ENCODE peak calls at places on chromosomes 2 and 18, in seven cellular contexts. Y is right atrium auricular region, F is HCT116, P is hepatocyte, D is tibial nerve, Z is upper lobe of right lung, V is right lobe of liver. M is an unnamed sample.

GRCh38 chr2:133317161-133317560 is 251.1 kb downstream of the NCKAP5 start:
- DNase-seq in Y (no peak), F (no peak), P (no peak), D (no peak), Z (no peak), V (no peak), M (no peak)

GRCh38 chr2:43000242-43001054 is 208.1 kb upstream of the HAAO start:
- DNase-seq in Y (no peak), F (no peak), P (no peak), D (no peak), Z (no peak), V (no peak), M (no peak)

GRCh38 chr2:240636563-240637115 is 11.4 kb downstream of the GPR35 start:
- DNase-seq in Y (no peak), F (no peak), P (no peak), D (no peak), Z (peak; percentile 40), V (peak; percentile 35), M (no peak)

GRCh38 chr2:192190474-192190873 is 4.3 kb downstream of the TMEFF2 start:
- DNase-seq in Y (no peak), F (peak; percentile 10), P (peak; percentile 23), D (no peak), Z (no peak), V (no peak), M (peak; percentile 5)

GRCh38 chr2:151437630-151438029 is 27.9 kb downstream of the RIF1 start:
- DNase-seq in Y (no peak), F (peak; percentile 10), P (peak; percentile 18), D (no peak), Z (no peak), V (no peak), M (no peak)

GRCh38 chr2:17851731-17852585 is 26.5 kb upstream of the KCNS3 start:
- DNase-seq in Y (no peak), F (peak; percentile 51), P (peak; percentile 78), D (no peak), Z (no peak), V (no peak), M (peak; percentile 10)

GRCh38 chr18:58309610-58310239 is 265.7 kb downstream of the NEDD4L start:
- DNase-seq in Y (no peak), F (no peak), P (no peak), D (no peak), Z (no peak), V (no peak), M (no peak)

GRCh38 chr2:106614511-106615291 is 127.5 kb downstream of the CD8B2 start:
- DNase-seq in Y (no peak), F (no peak), P (peak; percentile 68), D (no peak), Z (no peak), V (no peak), M (no peak)

GRCh38 chr2:160061533-160062282 is 707 bp downstream of the PLA2R1 start:
- DNase-seq in Y (no peak), F (no peak), P (peak; percentile 24), D (no peak), Z (no peak), V (no peak), M (no peak)
- H3K4me3 ChIP-seq in Y (peak overlapping the region; percentile 64), F (peak overlapping the region; percentile 55), P (peak overlapping the region; percentile 96), D (peak overlapping the region; percentile 76), Z (peak overlapping the region; percentile 73), V (peak overlapping the region; percentile 44), M (peak overlapping the region; percentile 67)

GRCh38 chr2:56288863-56289580 is 105.2 kb downstream of the CCDC85A start:
- DNase-seq in Y (no peak), F (no peak), P (peak; percentile 7), D (no peak), Z (no peak), V (no peak), M (no peak)
- TF ChIP-seq CTCF in Y (no peak), F (peak; percentile 18), P (peak; percentile 12), D (no peak), Z (peak; percentile 7), V (peak; percentile 28), M (no peak)

DNA sequence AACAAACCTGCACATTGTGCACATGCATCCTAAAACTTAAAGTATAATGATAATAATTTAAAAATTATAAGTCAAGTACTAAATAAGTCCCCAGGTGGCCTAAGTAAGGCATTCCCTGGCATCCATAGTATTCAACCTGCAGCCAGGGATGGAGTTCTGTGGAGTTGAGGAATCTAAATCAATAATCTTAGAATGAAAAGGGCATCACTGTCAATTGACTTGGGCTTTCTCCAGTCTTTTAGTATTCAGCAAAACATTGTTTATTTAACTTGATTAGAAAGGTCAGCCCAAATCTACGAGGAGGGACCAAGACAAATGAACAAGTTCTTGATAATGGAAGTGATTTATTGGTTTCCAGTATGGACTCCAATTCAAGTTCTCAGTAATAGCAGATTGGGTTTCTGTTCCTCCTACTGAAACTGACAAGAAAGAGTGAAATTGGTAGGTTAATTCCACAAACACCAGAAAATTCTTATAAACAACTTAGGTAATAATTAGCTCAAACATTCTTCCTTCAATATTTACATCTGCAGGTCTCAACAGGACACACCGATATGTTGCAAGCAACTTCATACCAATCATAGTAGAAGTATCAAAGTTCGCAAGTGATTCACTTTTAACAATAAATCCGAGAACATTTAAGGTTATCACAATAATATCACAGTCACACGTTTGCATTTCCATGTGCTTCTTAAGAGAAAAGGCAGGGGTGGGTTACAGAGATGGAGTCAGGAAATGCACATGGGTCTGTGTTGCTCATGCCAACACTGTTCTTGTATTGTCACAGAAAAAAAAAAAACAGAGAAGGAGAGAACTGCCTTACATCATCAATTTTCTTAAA is 51.7 kb upstream of the EHBP1 start:
- DNase-seq in Y (no peak), F (no peak), P (no peak), D (no peak), Z (no peak), V (no peak), M (no peak)
- H3K4me3 ChIP-seq in Y (no peak overlapping the region), F (no peak overlapping the region), P (no peak overlapping the region), D (no peak overlapping the region), Z (no peak overlapping the region), V (peak overlapping the region; percentile 7), M (no peak overlapping the region)

GRCh38 chr2:74414913-74415761 is 6.3 kb downstream of the C2orf81 start:
- DNase-seq in Y (peak; percentile 70), F (no peak), P (no peak), D (peak; percentile 42), Z (peak; percentile 74), V (peak; percentile 63), M (no peak)

GRCh38 chr2:74418312-74418711 is 3.1 kb downstream of the C2orf81 start:
- DNase-seq in Y (no peak), F (no peak), P (no peak), D (no peak), Z (no peak), V (no peak), M (no peak)

GRCh38 chr2:74417763-74418162 is 3.7 kb downstream of the C2orf81 start:
- DNase-seq in Y (no peak), F (no peak), P (no peak), D (no peak), Z (no peak), V (no peak), M (no peak)

GRCh38 chr2:74415762-74416395 is 5.5 kb downstream of the C2orf81 start:
- DNase-seq in Y (no peak), F (no peak), P (no peak), D (no peak), Z (no peak), V (no peak), M (no peak)

DNA sequence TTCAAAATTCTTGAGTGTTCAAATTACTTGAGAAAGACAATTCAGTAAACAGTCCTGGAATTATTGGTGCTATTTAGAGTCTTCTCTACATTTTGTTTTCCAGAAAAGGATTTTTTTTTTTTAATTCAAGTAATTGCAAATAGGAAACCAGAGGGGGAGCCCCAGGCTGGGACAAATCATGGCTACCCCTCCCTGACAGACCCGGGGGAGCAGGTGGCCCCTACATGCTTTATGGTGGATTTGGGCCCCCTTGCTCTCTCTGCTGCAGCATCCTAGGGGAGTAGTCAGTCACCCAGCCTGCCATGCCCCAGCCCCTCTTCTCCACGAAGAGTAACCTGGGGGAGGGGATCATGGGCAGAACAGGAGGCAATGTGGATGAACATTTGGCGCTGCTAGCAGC is 4.7 kb downstream of the C2orf81 start:
- DNase-seq in Y (no peak), F (no peak), P (no peak), D (no peak), Z (no peak), V (no peak), M (no peak)
- TF ChIP-seq CTCF in Y (no peak), F (peak; percentile 25), P (no peak), D (no peak), Z (no peak), V (no peak), M (no peak)

GRCh38 chr18:5961097-5961827 is 65.9 kb upstream of the TMEM200C start:
- DNase-seq in Y (no peak), F (no peak), P (no peak), D (no peak), Z (no peak), V (no peak), M (no peak)
- H3K4me3 ChIP-seq in Y (no peak overlapping the region), F (no peak overlapping the region), P (no peak overlapping the region), D (no peak overlapping the region), Z (no peak overlapping the region), V (no peak overlapping the region), M (no peak overlapping the region)

M was measured in AG04449.